ENCODE peak calls at places on chromosome 20, in four cellular contexts. T is stomach, Q is OCI-LY7, I is psoas muscle. W is an unnamed sample.

GRCh38 chr20:51160011-51160410 is 137.1 kb upstream of the KCNG1 start:
- DNase-seq in Q (no peak), T (no peak), I (no peak), W (no peak)

GRCh38 chr20:6530916-6531315 is 236.6 kb upstream of the BMP2 start:
- DNase-seq in I (no peak), Q (no peak), T (no peak), W (no peak)

GRCh38 chr20:35561268-35561667 is 19.4 kb downstream of the ERGIC3 start:
- DNase-seq in Q (peak; percentile 82), I (no peak), T (no peak), W (no peak)

GRCh38 chr20:63978319-63979220 is 872 bp downstream of the SAMD10 start:
- DNase-seq in T (peak; percentile 89), Q (peak; percentile 84), I (peak; percentile 73), W (peak; percentile 37)

GRCh38 chr20:7091655-7092054 is 324.2 kb downstream of the BMP2 start:
- DNase-seq in T (no peak), I (no peak), Q (no peak), W (no peak)

GRCh38 chr20:55513966-55514365 is 491.4 kb downstream of the CBLN4 start:
- DNase-seq in I (no peak), Q (no peak), T (no peak), W (no peak)

GRCh38 chr20:17765017-17765416 is 65.3 kb downstream of the BANF2 start:
- DNase-seq in Q (no peak), I (no peak), T (no peak), W (no peak)

GRCh38 chr20:19193349-19193748 is 19.1 kb upstream of the SLC24A3 start:
- DNase-seq in I (no peak), Q (no peak), T (no peak), W (no peak)

GRCh38 chr20:62576815-62577214 is 65.5 kb upstream of the SLCO4A1 start:
- DNase-seq in Q (no peak), I (no peak), T (no peak), W (no peak)

GRCh38 chr20:48209102-48209501 is 423.8 kb upstream of the SULF2 start:
- DNase-seq in I (no peak), T (no peak), Q (no peak), W (no peak)

GRCh38 chr20:20487811-20488210 is 119.9 kb downstream of the INSM1 start:
- DNase-seq in Q (no peak), T (no peak), I (no peak), W (no peak)

DNA sequence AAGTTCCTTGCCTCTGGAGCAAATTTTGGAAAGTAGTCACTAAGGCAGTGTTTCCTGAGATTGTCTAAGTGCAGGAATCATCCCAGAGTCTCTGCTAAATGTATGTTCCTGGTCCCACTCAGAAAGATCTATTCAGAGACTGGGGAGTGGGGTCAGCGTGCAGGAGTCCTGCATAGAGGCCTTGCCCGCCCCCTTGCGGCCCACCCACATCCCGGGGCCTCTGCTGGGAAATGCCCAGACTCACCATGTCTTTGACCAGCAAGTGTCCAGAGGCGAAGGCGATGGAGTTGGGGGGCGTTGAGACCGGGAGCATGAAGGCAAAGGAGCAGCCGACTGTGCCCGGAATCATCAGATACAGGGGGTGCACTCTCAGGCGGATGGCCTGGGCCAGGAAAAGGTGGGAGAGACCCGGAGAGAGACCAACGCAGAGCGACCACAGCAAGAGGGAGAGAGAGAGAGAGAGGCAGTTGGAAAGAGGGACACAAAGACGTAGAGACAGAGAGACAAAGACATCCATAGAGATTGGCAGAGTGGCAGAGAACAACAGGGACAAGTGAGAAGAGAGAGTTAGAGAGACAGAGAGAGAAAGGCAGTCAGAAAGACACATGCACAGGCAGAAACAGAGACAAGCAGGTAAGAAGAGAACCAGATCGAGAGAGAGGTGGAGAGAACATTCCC is 12.9 kb upstream of the OCSTAMP start:
- DNase-seq in I (no peak), T (no peak), Q (no peak), W (no peak)
- TF ChIP-seq CTCF in I (no peak), T (no peak), Q (no peak), W (no peak)

GRCh38 chr20:43938932-43939761 is 24.5 kb downstream of the TOX2 start:
- DNase-seq in T (no peak), I (peak; percentile 36), Q (no peak), W (no peak)
- H3K9me3 ChIP-seq in T (no peaks in the 10 kb centered on the region), I (no peaks in the 10 kb centered on the region), Q (no peaks in the 10 kb centered on the region), W (no peaks in the 10 kb centered on the region)

DNA sequence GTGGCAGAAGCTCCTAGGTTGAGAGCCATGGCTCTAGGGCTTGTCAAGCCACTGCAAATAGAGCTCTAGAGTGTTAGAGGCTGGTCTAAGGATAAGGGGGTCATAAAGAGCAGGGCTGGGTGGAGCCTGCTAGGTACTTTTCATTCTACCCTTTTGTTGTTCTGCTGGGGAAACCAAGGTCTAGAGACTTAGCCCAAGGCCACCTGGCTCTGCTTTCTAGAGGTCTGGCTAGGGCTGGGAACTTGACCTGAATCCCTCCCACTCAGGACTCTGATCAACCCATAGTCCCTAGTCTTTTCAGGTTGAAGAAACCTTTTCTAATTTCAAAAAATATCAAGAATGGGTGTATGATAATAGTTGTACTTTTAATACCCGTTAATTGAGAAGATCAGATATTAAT is 13.7 kb downstream of the CHMP4B start:
- DNase-seq in T (no peak), I (no peak), Q (no peak), W (no peak)
- H3K4me1 ChIP-seq in T (peaks cover 59% of the 10 kb centered on the region), I (peaks cover 84% of the 10 kb centered on the region), Q (peaks cover 48% of the 10 kb centered on the region), W (peaks cover 7% of the 10 kb centered on the region)

DNA sequence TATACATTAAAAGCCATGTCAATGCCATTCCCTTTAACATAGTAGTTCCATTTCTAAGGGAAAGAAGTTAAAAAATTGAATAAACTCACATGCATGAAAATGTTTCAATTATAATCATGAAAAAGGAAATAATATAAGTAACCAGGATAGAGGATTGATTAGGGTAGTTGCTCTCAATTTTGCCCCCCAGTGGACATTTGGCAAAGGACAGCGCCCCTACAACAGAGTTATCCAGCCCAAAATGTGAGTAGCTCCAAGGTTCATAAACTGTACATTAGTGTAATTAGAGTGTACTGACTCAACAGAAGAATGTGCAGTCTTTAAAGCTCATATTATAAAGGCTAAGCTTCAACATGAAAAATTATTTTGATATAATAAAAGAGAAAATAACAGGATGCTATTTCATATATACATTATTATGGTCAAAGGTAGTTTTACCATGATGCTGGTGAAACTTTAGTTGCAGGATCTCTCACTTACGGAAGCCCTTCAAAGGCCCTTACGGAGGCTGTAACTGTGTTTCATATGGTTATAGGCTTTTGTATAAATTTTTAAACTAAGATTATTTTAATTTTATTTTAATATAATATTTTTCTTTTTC is 403.4 kb downstream of the PLCB1 start:
- DNase-seq in I (no peak), Q (peak; percentile 69), T (no peak), W (no peak)
- TF ChIP-seq CTCF in I (peak; percentile 20), Q (peak; percentile 95), T (peak; percentile 29), W (no peak)

GRCh38 chr20:58576590-58576944 is 61.4 kb upstream of the APCDD1L start:
- DNase-seq in T (no peak), I (no peak), Q (no peak), W (no peak)

GRCh38 chr20:58577139-58577806 is 62.1 kb upstream of the APCDD1L start:
- DNase-seq in I (no peak), Q (no peak), T (no peak), W (no peak)

GRCh38 chr20:58579819-58580492 is 64.8 kb upstream of the APCDD1L start:
- DNase-seq in Q (no peak), T (no peak), I (no peak), W (no peak)

GRCh38 chr20:58579069-58579818 is 64.0 kb upstream of the APCDD1L start:
- DNase-seq in T (no peak), Q (no peak), I (no peak), W (no peak)

GRCh38 chr20:58577871-58578615 is 62.8 kb upstream of the APCDD1L start:
- DNase-seq in T (no peak), I (no peak), Q (no peak), W (no peak)
- H3K9me3 ChIP-seq in T (no peaks in the 10 kb centered on the region), I (no peaks in the 10 kb centered on the region), Q (no peaks in the 10 kb centered on the region), W (no peaks in the 10 kb centered on the region)

W was measured in uterus.